ENCODE peak calls at places on chromosomes 3 and 15, in six cellular contexts. U, Z, E, W, A and T are unnamed samples.

GRCh38 chr15:78842519-78842918 is 30.2 kb upstream of the MORF4L1 start:
- DNase-seq in U (no peak), Z (no peak), E (no peak), W (no peak), A (no peak), T (no peak)

GRCh38 chr3:126517986-126518778 is 609 bp upstream of the UROC1 start:
- DNase-seq in U (no peak), Z (no peak), E (no peak), W (no peak), A (no peak), T (no peak)

GRCh38 chr3:133592843-133593242 is 19.4 kb downstream of the CDV3 start:
- DNase-seq in U (no peak), Z (no peak), E (no peak), W (no peak), A (no peak), T (no peak)

GRCh38 chr15:93327364-93327763 is 238.4 kb upstream of the RGMA start:
- DNase-seq in U (no peak), Z (no peak), E (no peak), W (no peak), A (no peak), T (no peak)

GRCh38 chr15:28098766-28099554 is at the start of gene OCA2:
- DNase-seq in U (peak; percentile 89), Z (peak; percentile 31), E (peak; percentile 46), W (no peak), A (peak; percentile 41), T (peak; percentile 78)

GRCh38 chr3:117278424-117279190 is 569.0 kb downstream of the TUSC7 start:
- DNase-seq in U (no peak), Z (no peak), E (peak; percentile 27), W (peak; percentile 63), A (peak; percentile 69), T (no peak)

GRCh38 chr3:33975463-33975862 is 177.0 kb downstream of the PDCD6IP start:
- DNase-seq in U (no peak), Z (no peak), E (no peak), W (no peak), A (no peak), T (no peak)

GRCh38 chr3:69119681-69120080 is 2.7 kb downstream of the LMOD3 start:
- DNase-seq in U (no peak), Z (no peak), E (no peak), W (no peak), A (no peak), T (no peak)

GRCh38 chr3:136752046-136752326 is 192 bp downstream of the STAG1 start:
- DNase-seq in U (peak; percentile 79), Z (no peak), E (no peak), W (no peak), A (no peak), T (no peak)

GRCh38 chr3:109363634-109364033 is 26.3 kb upstream of the DPPA4 start:
- DNase-seq in U (no peak), Z (no peak), E (no peak), W (no peak), A (no peak), T (no peak)

GRCh38 chr3:14847613-14848541 is 29.1 kb downstream of the FGD5 start:
- DNase-seq in U (no peak), Z (peak; percentile 18), E (no peak), W (peak; percentile 21), A (peak; percentile 22), T (no peak)

GRCh38 chr3:56980798-56981390 is 79.6 kb upstream of the SPATA12 start:
- DNase-seq in U (no peak), Z (peak; percentile 69), E (peak; percentile 41), W (peak; percentile 89), A (no peak), T (peak; percentile 19)

GRCh38 chr15:80204231-80204630 is 47.8 kb downstream of the CTXND1 start:
- DNase-seq in U (no peak), Z (no peak), E (no peak), W (no peak), A (no peak), T (no peak)

GRCh38 chr15:75203017-75203907 is 1.6 kb downstream of the C15orf39 start:
- DNase-seq in U (no peak), Z (no peak), E (no peak), W (no peak), A (no peak), T (no peak)

GRCh38 chr3:19898725-19899124 is 35.3 kb downstream of the EFHB start:
- DNase-seq in U (no peak), Z (no peak), E (no peak), W (no peak), A (no peak), T (no peak)

GRCh38 chr15:71937650-71938311 is 127.4 kb downstream of the NR2E3 start:
- DNase-seq in U (no peak), Z (no peak), E (no peak), W (no peak), A (no peak), T (no peak)

GRCh38 chr15:52787549-52788098 is 2.5 kb downstream of the ONECUT1 start:
- DNase-seq in U (no peak), Z (no peak), E (no peak), W (no peak), A (no peak), T (no peak)

GRCh38 chr3:89179355-89179997 is 72.1 kb downstream of the EPHA3 start:
- DNase-seq in U (no peak), Z (no peak), E (no peak), W (no peak), A (no peak), T (no peak)

GRCh38 chr3:65348596-65348995 is 660.8 kb upstream of the ADAMTS9 start:
- DNase-seq in U (no peak), Z (no peak), E (no peak), W (no peak), A (no peak), T (no peak)

GRCh38 chr3:170465935-170466334 is 47.3 kb downstream of the CLDN11 start:
- DNase-seq in U (no peak), Z (peak; percentile 14), E (no peak), W (no peak), A (no peak), T (no peak)

GRCh38 chr3:502486-502885 is 305.9 kb downstream of the CHL1 start:
- DNase-seq in U (no peak), Z (no peak), E (no peak), W (no peak), A (no peak), T (no peak)
- H3K9me3 ChIP-seq in U (no peaks in the 10 kb centered on the region), Z (no peaks in the 10 kb centered on the region), E (no peaks in the 10 kb centered on the region), W (no peaks in the 10 kb centered on the region), A (peaks cover 4% of the 10 kb centered on the region), T (no peaks in the 10 kb centered on the region)

DNA sequence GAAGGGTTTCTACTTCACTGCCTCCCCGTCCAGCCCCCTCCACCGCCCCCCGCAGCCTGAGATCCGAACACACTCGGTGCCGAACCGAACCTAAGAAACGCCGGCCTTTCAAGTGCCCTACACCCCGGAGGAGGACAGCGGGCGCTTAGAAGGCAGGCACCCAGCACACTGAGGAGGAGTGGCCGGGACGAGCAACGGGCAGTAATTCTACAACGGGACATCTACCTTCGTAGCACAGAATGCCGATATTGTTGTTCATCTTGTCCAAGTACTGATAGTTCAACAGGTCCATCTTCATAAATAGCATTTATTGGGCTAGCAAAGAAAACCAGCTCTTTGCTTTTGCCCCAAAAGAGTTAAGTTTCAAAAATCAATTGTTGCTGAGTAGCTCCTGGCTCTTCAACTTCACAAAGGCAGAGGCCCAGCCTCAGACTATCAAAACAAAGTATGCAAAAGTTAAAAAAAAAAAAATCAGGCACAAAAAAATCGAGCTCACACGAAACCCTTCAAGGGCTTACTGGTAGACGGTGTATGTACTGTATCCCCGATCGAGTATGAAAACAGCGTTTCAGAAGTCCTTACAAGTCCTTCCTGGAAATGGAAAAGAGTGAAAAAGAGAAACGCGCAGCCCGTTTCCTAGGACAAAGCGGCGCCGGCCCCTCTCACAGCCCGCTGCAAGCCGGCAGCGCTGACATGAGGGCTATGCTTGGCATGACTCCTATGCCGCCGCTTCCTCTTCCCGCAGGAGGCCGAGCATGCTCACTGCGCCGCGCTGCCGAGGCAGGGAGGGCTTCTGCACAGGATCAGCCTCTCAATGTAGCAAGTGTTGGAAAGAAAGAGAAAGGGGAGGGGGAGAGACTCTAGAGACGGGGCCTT is at the start of gene VGLL4:
- DNase-seq in U (peak; percentile 97), Z (peak; percentile 73), E (peak; percentile 89), W (peak; percentile 90), A (peak; percentile 82), T (peak; percentile 69)
- TF ChIP-seq CTCF in U (peak; percentile 15), Z (no peak), E (no peak), W (peak; percentile 26), A (peak; percentile 24), T (no peak)

GRCh38 chr3:187011915-187012314 is 81.6 kb downstream of the ST6GAL1 start:
- DNase-seq in U (no peak), Z (no peak), E (no peak), W (no peak), A (no peak), T (no peak)

GRCh38 chr3:187015903-187016638 is 85.7 kb downstream of the ST6GAL1 start:
- DNase-seq in U (no peak), Z (no peak), E (no peak), W (no peak), A (no peak), T (no peak)

GRCh38 chr3:187012609-187013051 is 82.3 kb downstream of the ST6GAL1 start:
- DNase-seq in U (no peak), Z (no peak), E (no peak), W (no peak), A (no peak), T (peak; percentile 52)

GRCh38 chr3:187014417-187014864 is 84.1 kb downstream of the ST6GAL1 start:
- DNase-seq in U (no peak), Z (no peak), E (no peak), W (no peak), A (no peak), T (no peak)

DNA sequence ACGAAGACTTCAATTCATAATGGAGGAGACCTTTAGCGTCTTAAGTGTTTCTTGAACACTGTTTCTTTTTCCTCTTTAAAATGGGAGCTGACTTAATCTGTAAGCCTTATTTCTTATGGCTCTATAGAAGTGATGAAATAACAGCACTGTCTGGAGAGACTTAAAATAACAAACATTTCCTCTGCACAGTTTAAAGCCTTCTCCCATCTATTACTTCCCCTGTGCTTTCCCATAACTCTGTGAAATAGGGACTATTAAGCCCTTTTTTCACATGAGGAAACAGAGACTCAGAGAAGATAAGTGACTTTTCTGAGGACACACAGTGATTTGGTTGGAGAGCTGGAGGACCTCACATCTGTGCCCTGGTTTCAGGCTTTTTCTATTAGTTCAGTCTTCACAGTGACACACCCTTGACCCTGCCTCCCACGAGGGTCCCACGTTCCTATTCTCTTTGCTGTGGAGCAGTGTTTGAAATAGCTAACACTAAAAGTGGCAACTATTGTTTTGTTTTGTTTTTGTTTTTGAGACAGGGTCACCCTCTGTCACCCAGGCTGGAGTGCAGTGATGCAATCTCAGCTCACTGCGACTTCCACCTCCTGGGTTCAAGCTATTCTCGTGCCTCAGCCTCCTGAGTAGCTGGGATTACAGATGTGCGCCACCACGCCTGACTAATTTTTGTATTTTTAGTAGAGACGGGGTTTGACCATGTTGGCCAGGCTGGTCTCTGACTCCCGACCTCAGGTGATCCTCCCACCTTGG is 82.9 kb downstream of the ST6GAL1 start:
- DNase-seq in U (no peak), Z (no peak), E (no peak), W (no peak), A (no peak), T (no peak)
- H3K27me3 ChIP-seq in U (no peaks in the 10 kb centered on the region), Z (no peaks in the 10 kb centered on the region), E (no peaks in the 10 kb centered on the region), W (no peaks in the 10 kb centered on the region), A (no peaks in the 10 kb centered on the region), T (no peaks in the 10 kb centered on the region)

DNA sequence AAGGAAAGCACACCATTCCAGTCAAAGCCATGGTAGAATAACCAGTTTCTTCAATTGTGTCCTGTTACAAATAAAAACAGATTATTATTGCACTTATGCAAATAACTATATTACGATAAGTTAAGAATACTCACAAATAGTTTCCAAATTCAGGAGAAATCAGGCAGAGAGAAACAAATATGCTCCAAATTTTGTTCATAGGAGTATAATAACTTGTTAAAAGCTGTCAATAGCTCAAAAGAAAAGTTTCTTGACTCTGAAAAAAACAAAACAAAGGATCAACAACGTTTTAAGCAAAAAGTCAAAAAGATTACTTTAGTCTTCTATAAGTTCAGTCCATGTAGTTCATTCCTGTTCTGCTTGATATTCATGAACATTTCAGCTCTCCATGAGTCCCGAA is 59.7 kb upstream of the BDH1 start:
- DNase-seq in U (no peak), Z (no peak), E (no peak), W (no peak), A (no peak), T (no peak)
- H3K9me3 ChIP-seq in U (no peaks in the 10 kb centered on the region), Z (peaks cover 6% of the 10 kb centered on the region), E (no peaks in the 10 kb centered on the region), W (no peaks in the 10 kb centered on the region), A (no peaks in the 10 kb centered on the region), T (peaks cover 4% of the 10 kb centered on the region)